ENCODE peak calls at places on chromosomes 16 and 17, in seven cellular contexts. D is cardiac muscle cell; W is omental fat pad; U is CD4-positive, alpha-beta T cell; J is HFFc6; Q is left ventricle myocardium inferior; T is stomach. P is an unnamed sample.

GRCh38 chr16:87161822-87162676 is 155.1 kb downstream of the C16orf95 start:
- DNase-seq in D (no peak), W (no peak), U (no peak), J (no peak), Q (no peak), T (no peak), P (no peak)

GRCh38 chr17:43673516-43674323 is 12.0 kb upstream of the MEOX1 start:
- DNase-seq in D (peak), W (peak), U (peak), J (peak), Q (peak), T (peak), P (peak)

GRCh38 chr16:68074850-68075249 is 10.3 kb upstream of the NFATC3 start:
- DNase-seq in D (no peak), W (no peak), U (peak), J (no peak), Q (no peak), T (peak), P (no peak)

GRCh38 chr17:3740611-3741073 is 16.9 kb downstream of the HASPIN start:
- DNase-seq in D (no peak), W (no peak), U (no peak), J (no peak), Q (no peak), T (no peak), P (no peak)

GRCh38 chr16:28063047-28063521 is 430 bp downstream of the GSG1L start:
- DNase-seq in D (peak), W (no peak), U (no peak), J (no peak), Q (no peak), T (no peak), P (peak)

GRCh38 chr16:27383511-27384243 is 18.3 kb upstream of the IL21R start:
- DNase-seq in D (no peak), W (no peak), U (no peak), J (no peak), Q (peak), T (no peak), P (no peak)

GRCh38 chr17:9226794-9227135 is 205.5 kb downstream of the NTN1 start:
- DNase-seq in D (no peak), W (no peak), U (no peak), J (no peak), Q (no peak), T (no peak), P (no peak)

GRCh38 chr17:48416971-48417370 is 13.0 kb downstream of the SKAP1 start:
- DNase-seq in D (no peak), W (no peak), U (no peak), J (no peak), Q (no peak), T (no peak), P (no peak)

GRCh38 chr16:57039148-57039812 is 49.9 kb downstream of the NLRC5 start:
- DNase-seq in D (no peak), W (no peak), U (no peak), J (peak), Q (no peak), T (no peak), P (no peak)

GRCh38 chr17:18230288-18231141 is 5.1 kb downstream of the LLGL1 start:
- DNase-seq in D (no peak), W (no peak), U (no peak), J (no peak), Q (no peak), T (no peak), P (no peak)

GRCh38 chr16:59758848-59759247 is 1024.7 kb upstream of the GOT2 start:
- DNase-seq in D (no peak), W (no peak), U (no peak), J (no peak), Q (no peak), T (no peak), P (no peak)

GRCh38 chr17:43118679-43119615 is 6.2 kb downstream of the BRCA1 start:
- DNase-seq in D (no peak), W (no peak), U (no peak), J (no peak), Q (no peak), T (no peak), P (no peak)

GRCh38 chr16:56336071-56336688 is 89.2 kb downstream of the AMFR start:
- DNase-seq in D (peak), W (no peak), U (no peak), J (no peak), Q (peak), T (no peak), P (no peak)

GRCh38 chr16:15782573-15783365 is 74.1 kb downstream of the MYH11 start:
- DNase-seq in D (peak), W (no peak), U (no peak), J (no peak), Q (no peak), T (no peak), P (no peak)

GRCh38 chr16:46929378-46930332 is 43.8 kb downstream of the DNAJA2 start:
- DNase-seq in D (peak), W (peak), U (peak), J (peak), Q (peak), T (peak), P (peak)

GRCh38 chr17:7238418-7239090 is 703 bp downstream of the PHF23 start:
- DNase-seq in D (peak), W (no peak), U (no peak), J (no peak), Q (no peak), T (no peak), P (no peak)

GRCh38 chr17:5555254-5555653 is 29.1 kb downstream of the NLRP1 start:
- DNase-seq in D (no peak), W (no peak), U (no peak), J (peak), Q (no peak), T (no peak), P (no peak)

GRCh38 chr17:6376901-6377300 is 58.0 kb downstream of the AIPL1 start:
- DNase-seq in D (no peak), W (no peak), U (no peak), J (no peak), Q (no peak), T (no peak), P (no peak)

GRCh38 chr17:7392696-7393612 is 1.4 kb downstream of the PLSCR3 start:
- DNase-seq in D (no peak), W (no peak), U (no peak), J (no peak), Q (no peak), T (no peak), P (no peak)

GRCh38 chr16:85835956-85836705 is 36.6 kb downstream of the COX4I1 start:
- DNase-seq in D (no peak), W (no peak), U (no peak), J (no peak), Q (no peak), T (no peak), P (no peak)

GRCh38 chr17:79785017-79785899 is 7.3 kb downstream of the CBX2 start:
- DNase-seq in D (no peak), W (no peak), U (no peak), J (no peak), Q (no peak), T (no peak), P (no peak)

GRCh38 chr16:68499011-68499410 is 40.1 kb upstream of the ZFP90 start:
- DNase-seq in D (no peak), W (no peak), U (no peak), J (no peak), Q (no peak), T (no peak), P (no peak)

GRCh38 chr17:78779848-78780247 is 2.2 kb downstream of the CYTH1 start:
- DNase-seq in D (no peak), W (no peak), U (peak), J (no peak), Q (no peak), T (no peak), P (no peak)

GRCh38 chr17:66778531-66778930 is 56.4 kb upstream of the CACNG5 start:
- DNase-seq in D (no peak), W (no peak), U (no peak), J (no peak), Q (no peak), T (no peak), P (no peak)

GRCh38 chr17:69729937-69730336 is 315.4 kb downstream of the MAP2K6 start:
- DNase-seq in D (no peak), W (no peak), U (no peak), J (peak), Q (no peak), T (no peak), P (no peak)

GRCh38 chr17:6686026-6686425 is 27.1 kb downstream of the SLC13A5 start:
- DNase-seq in D (no peak), W (no peak), U (no peak), J (no peak), Q (no peak), T (no peak), P (no peak)

GRCh38 chr17:72100445-72100844 is 20.4 kb upstream of the SOX9 start:
- DNase-seq in D (no peak), W (no peak), U (no peak), J (no peak), Q (no peak), T (no peak), P (no peak)

GRCh38 chr17:72097144-72097543 is 23.7 kb upstream of the SOX9 start:
- DNase-seq in D (no peak), W (no peak), U (no peak), J (no peak), Q (no peak), T (no peak), P (no peak)

GRCh38 chr17:72099919-72100318 is 20.9 kb upstream of the SOX9 start:
- DNase-seq in D (no peak), W (no peak), U (no peak), J (no peak), Q (no peak), T (no peak), P (no peak)

GRCh38 chr17:72092710-72093322 is 28.0 kb upstream of the SOX9 start:
- DNase-seq in D (no peak), W (no peak), U (no peak), J (no peak), Q (no peak), T (no peak), P (no peak)

DNA sequence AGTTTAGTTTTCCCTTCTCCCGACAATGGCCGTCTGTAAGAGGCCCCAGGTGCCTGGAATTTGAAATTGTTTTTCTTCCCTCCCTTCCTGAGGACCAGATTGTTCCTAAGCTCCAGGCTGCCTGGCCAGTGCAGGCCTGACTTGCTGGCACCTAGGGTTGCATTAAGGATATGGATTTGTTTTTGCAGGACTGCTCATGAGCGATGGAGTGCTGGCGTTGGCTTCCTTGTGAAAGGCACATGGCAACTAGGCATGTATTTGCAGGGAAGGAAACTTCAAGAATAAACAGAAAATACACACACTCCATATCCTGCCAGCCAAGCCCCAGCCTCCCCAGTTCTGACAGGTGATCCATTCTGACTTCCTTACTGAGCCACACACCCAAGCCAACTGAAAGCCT is 25.5 kb upstream of the SOX9 start:
- DNase-seq in D (no peak), W (no peak), U (no peak), J (no peak), Q (no peak), T (no peak), P (no peak)
- TF ChIP-seq CTCF in D (no peak), W (no peak), U (no peak), J (no peak), Q (no peak), T (no peak), P (no peak)

DNA sequence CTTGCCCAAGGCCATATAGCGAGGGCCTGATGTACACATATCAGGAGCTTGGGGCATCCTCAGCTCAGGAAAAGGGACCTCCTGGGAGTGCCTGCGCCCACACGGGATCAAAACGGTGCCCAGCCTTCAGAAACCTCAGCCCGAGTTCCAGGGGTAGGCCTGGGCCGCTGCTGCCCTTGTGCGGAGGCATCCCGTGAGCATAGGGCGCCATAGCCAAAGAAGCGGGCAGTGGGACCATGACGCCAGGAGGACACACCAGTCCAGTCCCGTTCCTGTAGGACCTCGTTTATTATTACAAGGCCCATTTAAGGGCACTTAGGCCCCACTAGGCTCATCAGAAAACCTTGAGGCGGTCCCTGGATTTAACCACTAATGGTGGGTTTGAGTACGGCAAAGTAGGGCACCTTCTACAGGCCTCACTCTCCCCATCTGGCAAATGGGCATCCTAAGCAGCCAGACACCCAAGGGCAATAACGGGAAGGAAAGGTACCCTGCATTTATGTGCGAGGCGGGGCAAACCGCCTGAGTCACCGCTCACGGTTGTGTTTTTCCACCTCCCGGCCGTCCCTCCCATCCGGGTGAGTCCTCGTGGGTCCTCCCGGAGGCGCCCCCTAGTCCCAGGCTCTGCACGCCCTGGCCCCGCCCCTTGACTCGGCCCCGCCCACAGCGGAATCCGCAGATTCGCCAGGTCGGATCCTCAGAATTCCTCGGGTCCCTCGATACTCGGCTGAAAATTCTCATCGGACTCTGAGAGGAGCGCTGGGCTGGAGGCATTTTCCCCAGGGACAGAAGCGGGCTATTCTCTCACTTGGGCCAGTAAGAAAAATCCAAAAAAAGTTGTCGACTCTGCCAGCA is 726 bp upstream of the SETD1A start:
- DNase-seq in D (peak), W (peak), U (peak), J (peak), Q (peak), T (peak), P (peak)
- TF ChIP-seq CTCF in D (peak), W (no peak), U (no peak), J (peak), Q (no peak), T (no peak), P (no peak)

GRCh38 chr16:3150346-3151218 is 15.8 kb downstream of the ZNF213 start:
- DNase-seq in D (peak), W (peak), U (peak), J (peak), Q (peak), T (peak), P (peak)
- TF ChIP-seq CTCF in D (no peak), W (no peak), U (no peak), J (no peak), Q (no peak), T (no peak), P (no peak)

GRCh38 chr17:58005031-58005727 is 1.9 kb downstream of the SRSF1 start:
- DNase-seq in D (no peak), W (no peak), U (no peak), J (no peak), Q (no peak), T (no peak), P (no peak)
- TF ChIP-seq CTCF in D (no peak), W (no peak), U (no peak), J (no peak), Q (no peak), T (no peak), P (no peak)

GRCh38 chr17:72344613-72345012 is 223.8 kb downstream of the SOX9 start:
- DNase-seq in D (no peak), W (no peak), U (no peak), J (no peak), Q (no peak), T (no peak), P (no peak)

GRCh38 chr17:72343911-72344310 is 223.1 kb downstream of the SOX9 start:
- DNase-seq in D (no peak), W (no peak), U (no peak), J (no peak), Q (no peak), T (no peak), P (no peak)

GRCh38 chr17:72346306-72346705 is 225.5 kb downstream of the SOX9 start:
- DNase-seq in D (no peak), W (no peak), U (no peak), J (no peak), Q (no peak), T (no peak), P (no peak)

GRCh38 chr17:72345083-72345482 is 224.3 kb downstream of the SOX9 start:
- DNase-seq in D (no peak), W (no peak), U (no peak), J (no peak), Q (no peak), T (no peak), P (no peak)

GRCh38 chr17:72345536-72345935 is 224.7 kb downstream of the SOX9 start:
- DNase-seq in D (no peak), W (no peak), U (no peak), J (no peak), Q (no peak), T (no peak), P (no peak)
- TF ChIP-seq CTCF in D (no peak), W (no peak), U (no peak), J (peak), Q (no peak), T (no peak), P (no peak)

GRCh38 chr16:53968896-53969295 is 264.9 kb downstream of the FTO start:
- DNase-seq in D (no peak), W (no peak), U (no peak), J (peak), Q (no peak), T (no peak), P (no peak)
- TF ChIP-seq CTCF in D (no peak), W (no peak), U (no peak), J (no peak), Q (no peak), T (no peak), P (no peak)

GRCh38 chr17:45233423-45233924 is 11.8 kb downstream of the FMNL1 start:
- DNase-seq in D (no peak), W (no peak), U (no peak), J (no peak), Q (no peak), T (no peak), P (no peak)

GRCh38 chr17:45235071-45236001 is 13.7 kb downstream of the FMNL1 start:
- DNase-seq in D (peak), W (peak), U (peak), J (peak), Q (peak), T (peak), P (peak)

GRCh38 chr17:45232514-45233422 is 11.1 kb downstream of the FMNL1 start:
- DNase-seq in D (no peak), W (no peak), U (no peak), J (no peak), Q (no peak), T (no peak), P (no peak)

GRCh38 chr17:45236002-45236606 is 14.4 kb downstream of the FMNL1 start:
- DNase-seq in D (no peak), W (no peak), U (no peak), J (no peak), Q (no peak), T (no peak), P (no peak)

GRCh38 chr17:45234641-45235040 is 13.0 kb downstream of the FMNL1 start:
- DNase-seq in D (peak), W (no peak), U (no peak), J (no peak), Q (no peak), T (no peak), P (no peak)
- TF ChIP-seq CTCF in D (peak), W (no peak), U (peak), J (peak), Q (peak), T (peak), P (no peak)